ENCODE peak calls at places on chromosomes 4 and X, in six cellular contexts. U, J, T, Q, Z and S are unnamed samples.

GRCh38 chrX:101171883-101172400 is 47.6 kb upstream of the DRP2 start:
- DNase-seq in T (no peak), U (no peak), Z (no peak), Q (no peak), J (no peak), S (peak)

GRCh38 chr4:1291091-1291490 is 1.4 kb downstream of the MAEA start:
- DNase-seq in Z (no peak), Q (no peak), U (no peak), J (no peak), T (no peak), S (no peak)

GRCh38 chr4:55157559-55158277 is 32.3 kb upstream of the KDR start:
- DNase-seq in U (no peak), J (no peak), Q (no peak), T (no peak), Z (no peak), S (no peak)

GRCh38 chrX:139126493-139126892 is 404.0 kb upstream of the F9 start:
- DNase-seq in Z (no peak), Q (no peak), T (no peak), U (peak), J (peak), S (peak)

GRCh38 chrX:10685923-10686595 is 65.7 kb upstream of the MID1 start:
- DNase-seq in Z (no peak), T (no peak), Q (no peak), U (no peak), J (no peak), S (no peak)

GRCh38 chrX:155048997-155049619 is 21.8 kb downstream of the CMC4 start:
- DNase-seq in J (peak), Q (peak), T (peak), Z (peak), U (peak), S (peak)

GRCh38 chr4:113884655-113885054 is 94.8 kb downstream of the ARSJ start:
- DNase-seq in T (no peak), J (no peak), U (no peak), Q (no peak), Z (no peak), S (no peak)

GRCh38 chr4:8469550-8469949 is 29.0 kb downstream of the TRMT44 start:
- DNase-seq in J (no peak), Q (no peak), T (no peak), U (no peak), Z (no peak), S (no peak)

GRCh38 chr4:8506373-8507250 is 66.0 kb downstream of the TRMT44 start:
- DNase-seq in J (peak), T (no peak), U (no peak), Q (no peak), Z (no peak), S (peak)

GRCh38 chrX:40418413-40419195 is 162.2 kb upstream of the ATP6AP2 start:
- DNase-seq in J (no peak), T (no peak), Q (peak), U (peak), Z (no peak), S (no peak)

GRCh38 chr4:150237110-150237852 is 159.0 kb downstream of the DCLK2 start:
- DNase-seq in T (no peak), J (no peak), U (no peak), Z (no peak), Q (no peak), S (peak)

GRCh38 chrX:66915893-66916292 is 277.0 kb upstream of the EDA2R start:
- DNase-seq in U (no peak), T (no peak), Q (no peak), Z (no peak), J (no peak), S (no peak)

GRCh38 chrX:121014826-121015225 is 29.3 kb upstream of the CT47A1 start:
- DNase-seq in J (no peak), U (peak), Z (no peak), T (no peak), Q (no peak), S (no peak)

GRCh38 chr4:79298027-79298426 is 27.8 kb downstream of the NAA11 start:
- DNase-seq in J (no peak), U (no peak), Q (no peak), T (no peak), Z (no peak), S (no peak)

GRCh38 chrX:128759745-128760144 is 707.5 kb upstream of the ACTRT1 start:
- DNase-seq in Z (no peak), Q (no peak), U (no peak), J (no peak), T (no peak), S (no peak)

GRCh38 chr4:132809298-132810032 is 339.6 kb upstream of the PCDH10 start:
- DNase-seq in U (no peak), T (peak), Q (no peak), J (no peak), Z (no peak), S (no peak)

GRCh38 chrX:13373807-13374187 is 53.9 kb upstream of the ATXN3L start:
- DNase-seq in J (no peak), T (no peak), U (no peak), Z (no peak), Q (no peak), S (peak)

GRCh38 chrX:75655627-75656026 is 129.4 kb downstream of the MAGEE2 start:
- DNase-seq in Q (no peak), Z (no peak), J (no peak), T (no peak), U (no peak), S (no peak)

GRCh38 chr4:8442596-8443358 is 2.2 kb downstream of the TRMT44 start:
- DNase-seq in U (no peak), Q (no peak), Z (no peak), T (no peak), J (no peak), S (no peak)

GRCh38 chr4:27176400-27176799 is 315.8 kb downstream of the STIM2 start:
- DNase-seq in Z (no peak), Q (no peak), J (peak), T (no peak), U (peak), S (peak)

GRCh38 chrX:150508461-150509367 is 59.7 kb upstream of the MTM1 start:
- DNase-seq in T (no peak), Z (no peak), Q (no peak), J (no peak), U (no peak), S (no peak)

GRCh38 chr4:82678046-82678445 is 116.3 kb upstream of the TMEM150C start:
- DNase-seq in T (no peak), Q (no peak), J (no peak), Z (no peak), U (no peak), S (no peak)

GRCh38 chr4:78149737-78150136 is 92.6 kb downstream of the FRAS1 start:
- DNase-seq in Q (no peak), Z (no peak), J (no peak), U (no peak), T (no peak), S (no peak)

GRCh38 chr4:31601793-31602192 is 881.6 kb downstream of the PCDH7 start:
- DNase-seq in Q (no peak), Z (no peak), T (no peak), U (no peak), J (no peak), S (no peak)

GRCh38 chr4:170465434-170465833 is 375.7 kb upstream of the AADAT start:
- DNase-seq in T (no peak), J (no peak), Z (no peak), U (no peak), Q (no peak), S (no peak)